ENCODE peak calls at places on chromosomes 7 and 10, in five cellular contexts. J is EL, R is prostate gland, K is suprapubic skin, D is stomach. A is an unnamed sample.

GRCh38 chr10:106557951-106558733 is 606.4 kb downstream of the SORCS1 start:
- DNase-seq in R (no peak), K (no peak), D (no peak), J (peak), A (no peak)

GRCh38 chr7:1523208-1523607 is 7.3 kb upstream of the MAFK start:
- DNase-seq in R (no peak), J (no peak), D (no peak), K (no peak), A (no peak)

GRCh38 chr10:100359529-100360150 is 12.6 kb downstream of the SCD start:
- DNase-seq in D (no peak), R (no peak), K (no peak), J (no peak), A (no peak)

GRCh38 chr10:110430369-110431273 is 67.1 kb upstream of the DUSP5 start:
- DNase-seq in K (no peak), R (no peak), J (no peak), D (peak), A (peak)

GRCh38 chr7:2255145-2256139 is 13.4 kb downstream of the NUDT1 start:
- DNase-seq in K (no peak), R (no peak), J (peak), D (no peak), A (no peak)

GRCh38 chr10:18351426-18351825 is 211.2 kb downstream of the CACNB2 start:
- DNase-seq in J (no peak), D (no peak), K (no peak), R (no peak), A (no peak)

GRCh38 chr7:157875230-157876179 is 538.7 kb downstream of the DNAJB6 start:
- DNase-seq in D (peak), K (no peak), R (no peak), J (no peak), A (no peak)

GRCh38 chr10:118332247-118332646 is 9.9 kb downstream of the FAM204A start:
- DNase-seq in R (no peak), J (no peak), D (no peak), K (no peak), A (no peak)

GRCh38 chr10:78207776-78208175 is 174.1 kb downstream of the RPS24 start:
- DNase-seq in D (no peak), R (no peak), K (no peak), J (no peak), A (no peak)

GRCh38 chr10:104445359-104445758 is 91.7 kb downstream of the CFAP58 start:
- DNase-seq in K (no peak), J (peak), D (no peak), R (no peak), A (no peak)

GRCh38 chr10:93999401-93999851 is 5.7 kb downstream of the PLCE1 start:
- DNase-seq in R (peak), K (no peak), D (peak), J (peak), A (no peak)

GRCh38 chr7:36840930-36841329 is 116.6 kb upstream of the AOAH start:
- DNase-seq in J (no peak), R (no peak), K (no peak), D (no peak), A (no peak)

GRCh38 chr10:108290823-108291222 is 1126.3 kb upstream of the SORCS1 start:
- DNase-seq in D (no peak), R (no peak), K (no peak), J (no peak), A (no peak)

GRCh38 chr7:2701406-2701805 is 13.4 kb downstream of the AMZ1 start:
- DNase-seq in D (no peak), K (no peak), R (no peak), J (no peak), A (no peak)

GRCh38 chr10:86899670-86900276 is 57.6 kb downstream of the MMRN2 start:
- DNase-seq in J (peak), K (no peak), R (peak), D (peak), A (no peak)

GRCh38 chr10:11345224-11346054 is 266.0 kb downstream of the USP6NL start:
- DNase-seq in R (peak), J (no peak), D (no peak), K (no peak), A (peak)

GRCh38 chr10:77428776-77429395 is 208.7 kb downstream of the KCNMA1 start:
- DNase-seq in J (peak), K (no peak), R (no peak), D (peak), A (no peak)

GRCh38 chr10:43957267-43958070 is 308.8 kb upstream of the ZNF32 start:
- DNase-seq in K (no peak), J (no peak), R (no peak), D (no peak), A (no peak)

GRCh38 chr10:118407026-118407425 is 64.9 kb upstream of the FAM204A start:
- DNase-seq in K (no peak), J (no peak), R (no peak), D (no peak), A (no peak)

GRCh38 chr10:104300736-104301292 is 31.8 kb downstream of the GSTO2 start:
- DNase-seq in D (peak), J (peak), K (no peak), R (peak), A (peak)

GRCh38 chr7:112411186-112411795 is 39.0 kb upstream of the IFRD1 start:
- DNase-seq in R (no peak), D (no peak), J (no peak), K (no peak), A (no peak)

GRCh38 chr7:158160199-158160598 is 427.4 kb downstream of the PTPRN2 start:
- DNase-seq in J (no peak), D (no peak), K (no peak), R (no peak), A (no peak)

GRCh38 chr7:47470567-47471357 is 111.1 kb downstream of the TNS3 start:
- DNase-seq in D (peak), K (no peak), J (no peak), R (peak), A (no peak)

GRCh38 chr7:40299097-40299496 is 164.3 kb downstream of the SUGCT start:
- DNase-seq in D (no peak), K (no peak), R (no peak), J (peak), A (no peak)

GRCh38 chr10:3811331-3811870 is 26.4 kb upstream of the KLF6 start:
- DNase-seq in J (peak), R (peak), K (no peak), D (peak), A (no peak)

GRCh38 chr7:151249034-151249731 is 689 bp upstream of the SMARCD3 start:
- DNase-seq in R (peak), J (peak), K (no peak), D (peak), A (no peak)

GRCh38 chr7:42869131-42870020 is 42.5 kb downstream of the C7orf25 start:
- DNase-seq in K (no peak), R (peak), J (peak), D (no peak), A (no peak)

GRCh38 chr7:91266067-91266930 is 2.1 kb downstream of the FZD1 start:
- DNase-seq in R (peak), K (no peak), J (no peak), D (no peak), A (no peak)

GRCh38 chr10:95784279-95784913 is 28.4 kb downstream of the ENTPD1 start:
- DNase-seq in J (no peak), R (no peak), K (no peak), D (no peak), A (no peak)

GRCh38 chr7:158001003-158001402 is 586.6 kb downstream of the PTPRN2 start:
- DNase-seq in D (no peak), R (no peak), K (no peak), J (no peak), A (no peak)

A was measured in cardiac septum.